ENCODE peak calls at places on chromosomes 4 and X, in seven cellular contexts. J is midbrain; B is Ammon's horn; R is fibroblast of mammary gland; I is CD4-positive, alpha-beta T cell; M is HEK293T; D is stimulated activated CD4-positive, alpha-beta T cell treated with anti-CD3 and anti-CD28 coated beads, Interleukin-4, amount 100 ng/mL, for 4 hours. G is an unnamed sample.

GRCh38 chr4:91064157-91064853 is 937.1 kb downstream of the CCSER1 start:
- DNase-seq in I (no peak), D (no peak), R (no peak), B (peak; percentile 18), J (peak; percentile 2), M (peak; percentile 60), G (no peak)

GRCh38 chr4:1843852-1844251 is 12.1 kb downstream of the LETM1 start:
- DNase-seq in J (peak; percentile 26), D (no peak), M (no peak), I (no peak), B (peak; percentile 71), R (peak; percentile 76), G (no peak)

GRCh38 chrX:109590176-109590575 is 34.8 kb downstream of the KCNE5 start:
- DNase-seq in J (no peak), D (no peak), B (no peak), I (no peak), R (no peak), M (no peak), G (no peak)

GRCh38 chr4:1720163-1720983 is 750 bp downstream of the TMEM129 start:
- DNase-seq in J (peak; percentile 45), R (peak; percentile 29), D (peak; percentile 55), I (peak; percentile 35), B (peak; percentile 43), M (no peak), G (peak; percentile 22)

GRCh38 chrX:53285591-53285990 is 4.2 kb upstream of the IQSEC2 start:
- DNase-seq in J (no peak), B (no peak), M (no peak), R (no peak), I (no peak), D (no peak), G (no peak)

GRCh38 chr4:6916587-6917444 is 7.2 kb downstream of the TBC1D14 start:
- DNase-seq in B (no peak), R (peak; percentile 27), M (no peak), I (peak; percentile 63), D (peak; percentile 37), J (no peak), G (peak; percentile 51)

GRCh38 chr4:117400039-117400835 is 314.9 kb upstream of the TRAM1L1 start:
- DNase-seq in R (peak; percentile 39), D (no peak), B (no peak), J (no peak), I (no peak), M (no peak), G (no peak)

GRCh38 chrX:85004255-85004654 is 578 bp downstream of the APOOL start:
- DNase-seq in I (no peak), B (no peak), D (no peak), R (peak; percentile 40), J (no peak), M (no peak), G (no peak)

GRCh38 chrX:10518073-10518472 is 102.3 kb downstream of the MID1 start:
- DNase-seq in D (no peak), J (no peak), I (no peak), B (no peak), R (no peak), M (no peak), G (no peak)

GRCh38 chr4:67198757-67199156 is 346.5 kb downstream of the CENPC start:
- DNase-seq in J (no peak), R (peak; percentile 9), I (no peak), M (peak; percentile 42), D (no peak), B (peak; percentile 8), G (peak; percentile 6)

GRCh38 chr4:139564502-139564901 is 8.5 kb upstream of the SETD7 start:
- DNase-seq in I (no peak), M (no peak), B (no peak), J (no peak), D (no peak), R (no peak), G (no peak)

GRCh38 chrX:64204252-64204651 is 1.3 kb downstream of the AMER1 start:
- DNase-seq in D (no peak), M (no peak), R (peak; percentile 1), J (no peak), I (no peak), B (peak; percentile 7), G (no peak)

GRCh38 chr4:121375262-121375661 is 5.6 kb downstream of the QRFPR start:
- DNase-seq in D (no peak), B (no peak), I (no peak), M (no peak), R (peak; percentile 43), J (no peak), G (no peak)

GRCh38 chr4:7172946-7173345 is 19.4 kb upstream of the SORCS2 start:
- DNase-seq in B (no peak), I (no peak), R (no peak), M (no peak), D (no peak), J (no peak), G (no peak)

GRCh38 chrX:135193740-135194139 is 22.5 kb upstream of the CT55 start:
- DNase-seq in J (no peak), R (no peak), D (no peak), M (no peak), I (no peak), B (no peak), G (no peak)

GRCh38 chr4:139419388-139419914 is 34.5 kb upstream of the RAB33B start:
- DNase-seq in J (peak; percentile 19), R (peak; percentile 68), D (no peak), B (peak; percentile 77), I (peak; percentile 21), M (no peak), G (peak; percentile 91)

GRCh38 chrX:103081051-103081450 is 11.9 kb downstream of the NXF3 start:
- DNase-seq in M (no peak), R (no peak), D (no peak), B (no peak), J (no peak), I (no peak), G (no peak)

GRCh38 chr4:152953514-152953913 is 17.4 kb downstream of the FHDC1 start:
- DNase-seq in J (no peak), R (no peak), B (no peak), D (no peak), I (no peak), M (no peak), G (no peak)

GRCh38 chr4:109826719-109827118 is 1.1 kb upstream of the RRH start:
- DNase-seq in J (peak; percentile 17), D (no peak), R (peak; percentile 39), I (no peak), B (no peak), M (no peak), G (no peak)

GRCh38 chr4:140309124-140309870 is 64.1 kb upstream of the SCOC start:
- DNase-seq in R (peak; percentile 39), M (no peak), D (no peak), I (no peak), B (no peak), J (no peak), G (no peak)

GRCh38 chr4:86498560-86499166 is 95.5 kb upstream of the PTPN13 start:
- DNase-seq in I (no peak), J (peak; percentile 65), M (peak; percentile 43), B (peak; percentile 85), R (peak; percentile 67), D (no peak), G (peak; percentile 45)

G was measured in KG1.